ENCODE peak calls at places on chromosomes 1 and 21, in six cellular contexts. E is body of pancreas, A is HCT116, P is IMR-90, N is ovary, Z is mesendoderm. V is an unnamed sample. For H3K4me1, the result is how much of the 10 kb centered on the place peaks cover.

GRCh38 chr1:156860639-156861423 is at the start of gene NTRK1:
- DNase-seq in Z (peak), P (no peak), N (no peak), A (no peak), E (peak), V (no peak)

GRCh38 chr1:42682739-42683529 is 716 bp downstream of the YBX1 start:
- DNase-seq in P (peak), Z (peak), N (peak), E (peak), A (peak), V (no peak)

GRCh38 chr1:246335126-246335525 is 172.0 kb downstream of the SMYD3 start:
- DNase-seq in P (no peak), N (no peak), Z (no peak), E (no peak), A (no peak), V (no peak)

GRCh38 chr1:93814795-93815737 is 63.9 kb downstream of the DNTTIP2 start:
- DNase-seq in A (no peak), N (no peak), Z (peak), P (peak), E (no peak), V (no peak)

GRCh38 chr21:25385912-25386474 is 221.3 kb downstream of the MRPL39 start:
- DNase-seq in N (no peak), P (peak), Z (peak), E (peak), A (peak), V (peak)

GRCh38 chr1:229342902-229343587 is at the start of gene CCSAP:
- DNase-seq in Z (peak), P (peak), E (peak), N (peak), A (no peak), V (no peak)

GRCh38 chr1:64163972-64164371 is 39.5 kb upstream of the UBE2U start:
- DNase-seq in A (no peak), N (no peak), E (no peak), P (peak), Z (peak), V (no peak)

GRCh38 chr1:203744008-203744972 is 20.7 kb upstream of the LAX1 start:
- DNase-seq in E (peak), A (no peak), P (peak), Z (peak), N (peak), V (no peak)

GRCh38 chr1:155309423-155310021 is 856 bp downstream of the FDPS start:
- DNase-seq in E (peak), A (no peak), Z (peak), P (no peak), N (peak), V (no peak)

GRCh38 chr1:157775101-157775870 is 1.6 kb downstream of the FCRL2 start:
- DNase-seq in Z (no peak), A (no peak), E (no peak), N (no peak), P (no peak), V (no peak)

GRCh38 chr1:205554016-205554811 is 49.7 kb downstream of the CDK18 start:
- DNase-seq in Z (no peak), E (no peak), P (no peak), A (no peak), N (no peak), V (no peak)

GRCh38 chr1:7384679-7385078 is 386.4 kb upstream of the VAMP3 start:
- DNase-seq in Z (no peak), A (no peak), N (no peak), E (no peak), P (no peak), V (no peak)

GRCh38 chr21:7916329-7917303 is 2604.8 kb upstream of the TPTE start:
- DNase-seq in E (no peak), N (no peak), Z (no peak), P (no peak), A (no peak), V (no peak)

GRCh38 chr1:201850053-201850397 is 21.1 kb downstream of the IPO9 start:
- DNase-seq in Z (peak), P (peak), A (no peak), E (peak), N (peak), V (no peak)

GRCh38 chr1:156524985-156525590 is 24.5 kb upstream of the MEF2D start:
- DNase-seq in N (no peak), A (no peak), E (no peak), Z (no peak), P (no peak), V (no peak)

GRCh38 chr1:226549094-226549936 is 751 bp downstream of the STUM start:
- DNase-seq in Z (no peak), A (no peak), P (no peak), N (no peak), E (no peak), V (no peak)

GRCh38 chr1:13661539-13661938 is 38.4 kb upstream of the PRDM2 start:
- DNase-seq in A (no peak), E (no peak), N (no peak), Z (no peak), P (no peak), V (no peak)

GRCh38 chr21:44003307-44003966 is 8.7 kb upstream of the TRAPPC10 start:
- DNase-seq in P (no peak), A (no peak), N (no peak), Z (no peak), E (no peak), V (no peak)

GRCh38 chr1:217343907-217344306 is 287.0 kb downstream of the GPATCH2 start:
- DNase-seq in E (no peak), P (no peak), N (no peak), Z (no peak), A (no peak), V (peak)

GRCh38 chr1:198491596-198491995 is 48.9 kb downstream of the ATP6V1G3 start:
- DNase-seq in A (no peak), P (no peak), E (no peak), N (no peak), Z (no peak), V (no peak)

GRCh38 chr1:246428542-246429308 is 78.4 kb downstream of the SMYD3 start:
- DNase-seq in E (no peak), N (no peak), P (peak), A (peak), Z (peak), V (no peak)

GRCh38 chr21:26966978-26967913 is at the start of gene ADAMTS5:
- DNase-seq in N (peak), P (peak), E (peak), A (no peak), Z (peak), V (no peak)

GRCh38 chr1:63575340-63575826 is 17.8 kb upstream of the PGM1 start:
- DNase-seq in P (peak), N (no peak), A (peak), Z (no peak), E (no peak), V (no peak)

GRCh38 chr1:248824701-248825100 is 1.0 kb downstream of the SH3BP5L start:
- DNase-seq in E (no peak), P (no peak), N (no peak), Z (no peak), A (no peak), V (no peak)

GRCh38 chr1:101162736-101163405 is 73.9 kb upstream of the S1PR1 start:
- DNase-seq in A (no peak), P (no peak), N (no peak), E (no peak), Z (no peak), V (no peak)

GRCh38 chr1:212728606-212729005 is 29.0 kb upstream of the BATF3 start:
- DNase-seq in A (no peak), P (no peak), Z (no peak), N (no peak), E (no peak), V (no peak)

GRCh38 chr21:44730951-44731579 is 19.7 kb upstream of the TSPEAR start:
- DNase-seq in N (no peak), A (no peak), Z (no peak), P (no peak), E (no peak), V (no peak)

GRCh38 chr21:45875881-45876280 is 105.7 kb upstream of the COL6A1 start:
- DNase-seq in E (no peak), A (no peak), P (no peak), Z (no peak), N (peak), V (no peak)

GRCh38 chr1:6041432-6042062 is 4.1 kb upstream of the KCNAB2 start:
- DNase-seq in Z (peak), N (peak), P (no peak), A (no peak), E (peak), V (no peak)

GRCh38 chr1:160406131-160406968 is 6.0 kb downstream of the VANGL2 start:
- DNase-seq in P (no peak), A (no peak), N (no peak), Z (peak), E (no peak), V (no peak)

GRCh38 chr1:33152685-33153432 is 29.0 kb downstream of the TRIM62 start:
- DNase-seq in N (peak), Z (peak), A (no peak), E (peak), P (no peak), V (no peak)

GRCh38 chr1:9128161-9128519 is 762 bp downstream of the GPR157 start:
- DNase-seq in A (no peak), P (no peak), Z (no peak), E (peak), N (no peak), V (no peak)

GRCh38 chr1:46087891-46088290 is 44.5 kb downstream of the PIK3R3 start:
- DNase-seq in P (peak), Z (no peak), E (no peak), N (no peak), A (no peak), V (no peak)

GRCh38 chr1:60989745-60990718 is 92.3 kb upstream of the NFIA start:
- DNase-seq in N (peak), P (peak), E (peak), Z (no peak), A (no peak), V (no peak)

GRCh38 chr21:34544032-34544496 is 32.1 kb upstream of the KCNE1 start:
- DNase-seq in Z (peak), E (peak), P (peak), A (peak), N (peak), V (peak)

GRCh38 chr1:222543817-222544216 is 4.1 kb downstream of the HHIPL2 start:
- DNase-seq in E (no peak), N (no peak), P (no peak), A (peak), Z (peak), V (no peak)

GRCh38 chr1:116390195-116390594 is 17.2 kb downstream of the ATP1A1 start:
- DNase-seq in Z (no peak), P (no peak), A (no peak), N (no peak), E (no peak), V (no peak)

GRCh38 chr21:42495027-42495426 is 997 bp downstream of the RSPH1 start:
- DNase-seq in Z (no peak), P (no peak), E (no peak), A (no peak), N (no peak), V (no peak)

GRCh38 chr1:24020470-24020869 is 40.3 kb upstream of the SRSF10 start:
- DNase-seq in P (no peak), N (no peak), A (no peak), Z (no peak), E (no peak), V (no peak)

GRCh38 chr1:24021403-24022266 is 41.5 kb upstream of the SRSF10 start:
- DNase-seq in E (peak), P (no peak), Z (no peak), A (no peak), N (no peak), V (no peak)

GRCh38 chr1:24015226-24016210 is 35.4 kb upstream of the SRSF10 start:
- DNase-seq in P (peak), A (no peak), Z (no peak), E (no peak), N (no peak), V (no peak)

GRCh38 chr1:24020032-24020431 is 39.9 kb upstream of the SRSF10 start:
- DNase-seq in N (peak), P (peak), E (no peak), A (no peak), Z (no peak), V (no peak)

GRCh38 chr1:24018611-24019580 is 38.8 kb upstream of the SRSF10 start:
- DNase-seq in Z (peak), N (peak), A (peak), P (peak), E (peak), V (no peak)
- H3K4me1 ChIP-seq in Z (under half), N (under half), A (under half), P (under half), E (half or more), V (under half)

GRCh38 chr1:85705940-85706339 is 2.3 kb downstream of the ZNHIT6 start:
- DNase-seq in P (no peak), N (no peak), E (no peak), Z (no peak), A (no peak), V (no peak)
- H3K4me3 ChIP-seq in P (no peak), N (no peak), E (no peak), Z (no peak), A (no peak), V (no peak)

DNA sequence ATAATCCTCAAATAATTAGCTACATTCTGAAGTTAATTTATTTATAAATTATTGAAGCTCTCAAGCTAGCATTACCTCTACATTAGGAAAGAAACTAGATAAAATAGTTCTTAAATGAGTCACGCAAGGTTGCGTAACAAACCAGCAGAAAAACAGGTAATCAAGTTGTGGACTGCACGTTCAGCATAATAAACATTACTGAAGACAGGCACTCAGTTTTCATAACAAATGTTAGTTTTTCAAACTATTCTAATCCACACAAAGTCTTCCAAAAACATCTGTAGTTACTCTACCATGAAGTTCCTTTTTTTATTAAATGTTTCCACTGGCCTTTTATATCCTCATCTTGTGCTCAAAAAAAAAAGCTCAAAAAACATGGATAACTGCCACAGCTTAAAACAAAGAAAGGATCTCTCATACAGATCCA is 1.3 kb downstream of the TOR1AIP2 start:
- DNase-seq in A (no peak), P (peak), E (peak), N (no peak), Z (peak), V (no peak)
- H3K4me1 ChIP-seq in A (under half), P (under half), E (half or more), N (under half), Z (under half), V (under half)

GRCh38 chr1:209552406-209553264 is 30.9 kb upstream of the CAMK1G start:
- DNase-seq in A (no peak), N (no peak), E (no peak), Z (no peak), P (no peak), V (no peak)
- H3K4me3 ChIP-seq in A (no peak), N (no peak), E (no peak), Z (no peak), P (no peak), V (no peak)

GRCh38 chr1:36155560-36156328 is at the start of gene MAP7D1:
- DNase-seq in Z (peak), A (no peak), P (peak), N (peak), E (peak), V (no peak)
- H3K4me1 ChIP-seq in Z (under half), A (half or more), P (under half), N (under half), E (half or more), V (under half)

GRCh38 chr1:75768021-75768420 is 18.0 kb upstream of the RABGGTB start:
- DNase-seq in N (no peak), E (no peak), Z (peak), A (no peak), P (no peak), V (no peak)

GRCh38 chr1:75764057-75764655 is 21.9 kb upstream of the RABGGTB start:
- DNase-seq in E (no peak), P (no peak), N (no peak), A (no peak), Z (peak), V (no peak)

DNA sequence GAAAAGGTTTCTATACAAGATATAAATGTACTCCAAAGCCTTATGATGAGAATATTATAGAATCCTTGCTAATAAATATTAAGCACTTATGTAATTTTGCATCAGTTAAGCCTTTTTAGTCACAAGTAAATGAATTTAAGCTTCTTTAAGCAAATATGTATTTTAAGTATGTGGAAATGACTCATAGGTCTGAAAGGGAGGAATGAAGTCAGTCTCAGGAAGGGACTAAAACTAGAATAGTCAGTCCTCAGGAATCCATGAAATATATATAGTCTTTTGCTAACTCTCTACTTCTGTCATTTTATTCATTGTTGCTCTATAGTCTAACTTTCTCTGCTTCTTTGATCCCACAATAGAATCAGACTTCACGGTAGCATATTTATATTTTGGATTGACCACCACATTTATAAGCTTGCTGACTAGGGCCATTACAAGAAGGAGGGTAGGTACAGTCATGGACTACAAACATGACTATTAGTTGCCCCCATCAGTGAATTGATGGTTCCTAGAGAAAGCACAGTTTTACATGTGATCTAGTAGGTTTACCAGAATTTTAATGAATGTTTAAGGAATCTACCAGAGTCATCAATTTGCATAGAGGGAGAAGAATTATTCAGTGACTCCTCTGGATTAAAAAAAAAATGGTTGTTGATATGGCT is 20.2 kb upstream of the RABGGTB start:
- DNase-seq in A (no peak), E (no peak), P (peak), N (no peak), Z (peak), V (no peak)
- H3K4me3 ChIP-seq in A (no peak), E (no peak), P (no peak), N (no peak), Z (no peak), V (no peak)

GRCh38 chr1:28147264-28148094 is 29.0 kb downstream of the PTAFR start:
- DNase-seq in E (no peak), Z (peak), A (no peak), N (no peak), P (no peak), V (no peak)

GRCh38 chr1:28148880-28149195 is 27.7 kb downstream of the PTAFR start:
- DNase-seq in P (no peak), E (no peak), Z (no peak), A (no peak), N (no peak), V (no peak)

GRCh38 chr1:28144203-28145135 is 32.0 kb downstream of the PTAFR start:
- DNase-seq in A (no peak), Z (peak), P (peak), E (no peak), N (no peak), V (no peak)

GRCh38 chr1:28143496-28144202 is 32.8 kb downstream of the PTAFR start:
- DNase-seq in N (no peak), P (no peak), Z (no peak), A (no peak), E (no peak), V (no peak)

DNA sequence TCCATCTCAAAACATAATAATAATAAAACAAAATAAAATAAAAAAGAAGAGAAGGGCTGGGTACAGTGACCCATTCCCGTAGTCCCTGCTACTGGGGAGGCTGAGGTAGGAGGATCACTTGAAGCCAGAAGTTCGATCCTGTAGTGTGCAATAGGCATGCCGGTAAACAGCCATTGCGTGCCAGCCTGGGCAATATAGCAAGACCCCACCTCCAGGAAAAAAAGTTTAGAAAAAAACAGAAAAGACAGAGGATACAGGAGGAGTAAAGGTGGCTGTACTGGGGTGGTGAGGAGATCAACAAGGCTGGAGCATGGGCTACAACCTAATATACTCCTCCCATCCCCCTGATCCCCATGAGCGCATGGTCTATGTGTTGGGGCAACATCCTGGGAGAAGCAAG is 30.8 kb downstream of the PTAFR start:
- DNase-seq in P (no peak), A (no peak), Z (no peak), N (no peak), E (no peak), V (no peak)
- H3K4me1 ChIP-seq in P (under half), A (under half), Z (under half), N (under half), E (under half), V (under half)

GRCh38 chr1:47991698-47992097 is 5.5 kb downstream of the TRABD2B start:
- DNase-seq in P (no peak), Z (no peak), E (no peak), A (no peak), N (no peak), V (no peak)
- H3K4me3 ChIP-seq in P (no peak), Z (no peak), E (no peak), A (no peak), N (no peak), V (no peak)

V was measured in iPS DF 6.9.